ENCODE peak calls at places on chromosomes 6 and 20, in six cellular contexts. D, Q, L, C, P and T are unnamed samples.

GRCh38 chr6:134980846-134981245 is 30.9 kb upstream of the ALDH8A1 start:
- DNase-seq in D (no peak), Q (no peak), L (peak), C (no peak), P (no peak), T (no peak)

GRCh38 chr20:32966382-32966781 is 37.9 kb downstream of the SUN5 start:
- DNase-seq in D (peak), Q (no peak), L (no peak), C (no peak), P (no peak), T (no peak)

GRCh38 chr20:6395695-6396094 is 272.9 kb upstream of the FERMT1 start:
- DNase-seq in D (no peak), Q (no peak), L (no peak), C (no peak), P (no peak), T (no peak)

GRCh38 chr6:403659-404655 is 12.4 kb downstream of the IRF4 start:
- DNase-seq in D (no peak), Q (no peak), L (no peak), C (no peak), P (no peak), T (peak)

GRCh38 chr6:125528614-125529013 is 220.8 kb upstream of the HEY2 start:
- DNase-seq in D (no peak), Q (no peak), L (no peak), C (no peak), P (no peak), T (no peak)

GRCh38 chr6:153170511-153170910 is 39.4 kb upstream of the RGS17 start:
- DNase-seq in D (no peak), Q (no peak), L (no peak), C (no peak), P (no peak), T (no peak)

GRCh38 chr6:118705799-118706481 is 54.5 kb upstream of the CEP85L start:
- DNase-seq in D (no peak), Q (peak), L (no peak), C (no peak), P (no peak), T (no peak)

GRCh38 chr6:156068870-156069269 is 613.2 kb upstream of the NOX3 start:
- DNase-seq in D (no peak), Q (no peak), L (no peak), C (no peak), P (no peak), T (no peak)

GRCh38 chr6:136228811-136229210 is 21.3 kb downstream of the MTFR2 start:
- DNase-seq in D (no peak), Q (no peak), L (no peak), C (no peak), P (no peak), T (no peak)

GRCh38 chr6:29747688-29748250 is 24.5 kb downstream of the HLA-F start:
- DNase-seq in D (peak), Q (no peak), L (peak), C (no peak), P (no peak), T (no peak)

GRCh38 chr20:2619961-2620595 is 32.4 kb upstream of the NOP56 start:
- DNase-seq in D (no peak), Q (no peak), L (no peak), C (no peak), P (no peak), T (no peak)

GRCh38 chr20:34815636-34816035 is 9.8 kb downstream of the NCOA6 start:
- DNase-seq in D (no peak), Q (no peak), L (no peak), C (no peak), P (no peak), T (no peak)

GRCh38 chr20:15759546-15760216 is 813.6 kb downstream of the KIF16B start:
- DNase-seq in D (no peak), Q (no peak), L (no peak), C (no peak), P (no peak), T (no peak)

GRCh38 chr6:37482356-37483292 is 17.1 kb downstream of the CCDC167 start:
- DNase-seq in D (no peak), Q (no peak), L (no peak), C (no peak), P (no peak), T (no peak)
- H3K4me3 ChIP-seq in D (no peak), Q (no peak), L (no peak), C (no peak), P (no peak), T (no peak)

DNA sequence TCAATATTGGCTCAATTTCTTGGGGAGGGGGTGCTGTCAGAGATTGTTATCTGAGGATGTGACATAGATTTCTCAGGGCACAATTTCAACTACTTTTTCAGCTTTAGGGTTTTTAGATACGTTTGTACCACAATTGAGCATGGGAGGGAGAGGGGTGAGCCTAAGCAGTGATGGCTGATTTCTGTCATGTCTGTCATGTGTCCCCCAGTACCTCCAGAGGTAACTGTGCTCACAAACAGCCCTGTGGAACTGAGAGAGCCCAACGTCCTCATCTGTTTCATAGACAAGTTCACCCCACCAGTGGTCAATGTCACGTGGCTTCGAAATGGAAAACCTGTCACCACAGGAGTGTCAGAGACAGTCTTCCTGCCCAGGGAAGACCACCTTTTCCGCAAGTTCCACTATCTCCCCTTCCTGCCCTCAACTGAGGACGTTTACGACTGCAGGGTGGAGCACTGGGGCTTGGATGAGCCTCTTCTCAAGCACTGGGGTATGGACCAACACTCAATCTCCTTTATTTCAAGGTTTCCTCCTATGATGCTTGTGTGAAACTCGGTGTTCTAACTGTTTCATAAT is 3.4 kb downstream of the HLA-DRA start:
- DNase-seq in D (no peak), Q (no peak), L (no peak), C (no peak), P (no peak), T (no peak)
- TF ChIP-seq POLR2A in D (no peak), Q (no peak), L (no peak), C (no peak), P (no peak), T (no peak)

GRCh38 chr20:56855693-56856092 is 226.6 kb downstream of the TFAP2C start:
- DNase-seq in D (no peak), Q (no peak), L (no peak), C (no peak), P (no peak), T (no peak)

GRCh38 chr20:56861590-56861989 is 232.5 kb downstream of the TFAP2C start:
- DNase-seq in D (no peak), Q (no peak), L (no peak), C (no peak), P (no peak), T (no peak)

GRCh38 chr20:56859751-56860366 is 230.8 kb downstream of the TFAP2C start:
- DNase-seq in D (no peak), Q (no peak), L (no peak), C (peak), P (no peak), T (no peak)

GRCh38 chr20:56860413-56860812 is 231.3 kb downstream of the TFAP2C start:
- DNase-seq in D (no peak), Q (no peak), L (no peak), C (peak), P (no peak), T (no peak)

GRCh38 chr20:56859039-56859750 is 230.1 kb downstream of the TFAP2C start:
- DNase-seq in D (no peak), Q (no peak), L (no peak), C (peak), P (no peak), T (no peak)
- H3K27ac ChIP-seq in D (no peak), Q (no peak), L (no peak), C (peak), P (no peak), T (no peak)

DNA sequence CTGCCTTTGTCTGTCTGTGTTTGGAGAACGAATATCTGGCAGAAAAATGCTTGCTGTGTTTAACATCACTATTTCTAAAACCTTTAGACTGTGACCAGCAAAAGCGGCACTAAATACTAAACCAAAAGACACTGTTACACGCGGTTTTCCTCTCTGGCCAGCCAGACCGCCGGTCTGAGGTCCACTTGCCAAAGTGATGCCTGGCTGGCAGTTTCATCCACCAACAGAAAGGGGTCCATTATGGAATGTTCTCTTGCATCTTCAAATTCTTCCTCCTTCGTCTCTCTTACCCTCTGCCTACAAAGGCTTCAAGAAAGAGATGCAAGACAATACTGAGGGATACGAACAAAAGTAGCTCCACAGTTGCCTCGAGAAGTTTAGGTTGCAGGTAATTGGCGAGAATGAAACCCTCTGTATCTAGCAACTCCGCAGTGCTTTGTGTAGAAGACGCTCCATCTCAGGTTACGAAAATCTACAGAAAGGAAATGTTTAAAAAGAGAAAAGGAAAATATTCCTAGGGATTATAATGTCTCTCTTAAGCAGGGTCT is 176.6 kb downstream of the TRIM27 start:
- DNase-seq in D (no peak), Q (no peak), L (peak), C (no peak), P (no peak), T (no peak)
- H3K4me3 ChIP-seq in D (no peak), Q (no peak), L (peak), C (no peak), P (no peak), T (no peak)

DNA sequence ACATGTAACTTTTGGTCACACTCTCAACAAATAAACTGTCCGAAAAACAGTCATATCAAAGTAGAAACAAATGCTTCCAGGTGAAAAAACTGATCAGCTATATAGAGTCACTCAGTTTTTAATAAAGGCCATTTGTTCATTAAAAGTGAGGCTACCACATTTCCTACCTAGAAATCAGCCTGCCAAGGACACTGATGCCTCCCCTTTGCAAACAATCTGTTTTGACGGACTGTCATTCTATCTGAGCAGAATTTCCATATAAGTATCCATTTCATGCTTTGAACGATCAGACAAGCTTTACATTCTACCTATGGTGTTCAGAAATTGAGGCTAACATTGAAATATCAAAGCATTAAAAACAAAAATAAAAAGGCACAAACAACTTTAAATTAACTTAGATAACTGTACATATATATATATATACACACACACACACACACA is 2.9 kb downstream of the CCN2 start:
- DNase-seq in D (no peak), Q (no peak), L (no peak), C (no peak), P (no peak), T (no peak)
- TF ChIP-seq POLR2A in D (no peak), Q (no peak), L (no peak), C (no peak), P (no peak), T (no peak)

GRCh38 chr6:74248966-74249365 is 553.0 kb downstream of the CD109 start:
- DNase-seq in D (no peak), Q (no peak), L (no peak), C (no peak), P (no peak), T (no peak)

GRCh38 chr6:74250161-74250560 is 554.2 kb downstream of the CD109 start:
- DNase-seq in D (no peak), Q (no peak), L (no peak), C (no peak), P (no peak), T (no peak)

GRCh38 chr6:74253261-74253660 is 557.3 kb downstream of the CD109 start:
- DNase-seq in D (no peak), Q (no peak), L (no peak), C (no peak), P (no peak), T (no peak)

GRCh38 chr6:74249658-74250057 is 553.7 kb downstream of the CD109 start:
- DNase-seq in D (no peak), Q (no peak), L (no peak), C (no peak), P (no peak), T (no peak)
- H3K27ac ChIP-seq in D (no peak), Q (no peak), L (no peak), C (no peak), P (no peak), T (no peak)

GRCh38 chr20:45924391-45925261 is 9.9 kb upstream of the PCIF1 start:
- DNase-seq in D (peak), Q (peak), L (no peak), C (no peak), P (peak), T (no peak)
- H3K4me3 ChIP-seq in D (no peak), Q (no peak), L (no peak), C (peak), P (no peak), T (no peak)